ENCODE peak calls at places on chromosomes 4 and X, in five cellular contexts. R, P, V, I and A are unnamed samples.

GRCh38 chr4:131644619-131645018 is 1504.5 kb upstream of the PCDH10 start:
- DNase-seq in R (no peak), V (peak; percentile 4), I (no peak), P (no peak), A (peak; percentile 9)

GRCh38 chrX:102712216-102712966 is at the start of gene GPRASP2:
- DNase-seq in I (peak; percentile 69), R (no peak), V (peak; percentile 23), P (no peak), A (peak; percentile 34)

GRCh38 chr4:31334086-31334910 is 614.1 kb downstream of the PCDH7 start:
- DNase-seq in R (no peak), P (no peak), I (no peak), V (no peak), A (no peak)

GRCh38 chr4:101136373-101137370 is 210.7 kb downstream of the PPP3CA start:
- DNase-seq in R (no peak), V (no peak), P (no peak), I (no peak), A (no peak)

GRCh38 chr4:176270669-176271068 is 1.6 kb upstream of the ASB5 start:
- DNase-seq in R (no peak), I (peak; percentile 99), V (peak; percentile 100), P (no peak), A (peak; percentile 59)

GRCh38 chr4:92163348-92163747 is 140.4 kb upstream of the GRID2 start:
- DNase-seq in R (no peak), I (peak; percentile 22), V (no peak), P (no peak), A (no peak)

GRCh38 chr4:152942346-152942745 is 6.2 kb downstream of the FHDC1 start:
- DNase-seq in I (no peak), R (no peak), P (no peak), V (no peak), A (no peak)

GRCh38 chr4:120052840-120053239 is 13.8 kb downstream of the MAD2L1 start:
- DNase-seq in R (no peak), V (peak; percentile 94), I (peak; percentile 98), P (peak; percentile 63), A (peak; percentile 89)

GRCh38 chr4:106366026-106366425 is 2.6 kb downstream of the GIMD1 start:
- DNase-seq in R (no peak), I (peak; percentile 61), P (no peak), V (peak; percentile 89), A (no peak)

GRCh38 chr4:70991596-70991995 is 1.9 kb upstream of the DCK start:
- DNase-seq in V (no peak), I (no peak), P (no peak), R (no peak), A (no peak)

GRCh38 chr4:33088713-33089112 is 2368.5 kb downstream of the PCDH7 start:
- DNase-seq in R (no peak), I (peak; percentile 63), P (no peak), V (no peak), A (no peak)

GRCh38 chr4:15704145-15704544 is 1.3 kb downstream of the BST1 start:
- DNase-seq in P (no peak), I (no peak), R (no peak), V (no peak), A (no peak)

GRCh38 chr4:95268819-95269565 is 279.8 kb downstream of the UNC5C start:
- DNase-seq in R (no peak), V (peak; percentile 47), I (no peak), P (no peak), A (no peak)

GRCh38 chr4:88144866-88145300 is 13.6 kb downstream of the ABCG2 start:
- DNase-seq in V (no peak), I (no peak), P (no peak), R (no peak), A (no peak)

GRCh38 chrX:87409113-87409841 is 108.3 kb upstream of the KLHL4 start:
- DNase-seq in P (peak; percentile 46), I (peak; percentile 3), V (peak; percentile 94), R (peak; percentile 34), A (no peak)

GRCh38 chrX:143486105-143486504 is 31.2 kb downstream of the SPANXN3 start:
- DNase-seq in I (no peak), R (no peak), V (no peak), P (no peak), A (no peak)
- H3K27ac ChIP-seq in I (no peak overlapping the region), R (no peak overlapping the region), V (no peak overlapping the region), P (no peak overlapping the region), A (no peak overlapping the region)

GRCh38 chr4:37662306-37662705 is 23.9 kb downstream of the RELL1 start:
- DNase-seq in I (no peak), P (no peak), V (no peak), R (no peak), A (no peak)
- H3K27ac ChIP-seq in I (no peak overlapping the region), P (no peak overlapping the region), V (no peak overlapping the region), R (no peak overlapping the region), A (no peak overlapping the region)

GRCh38 chrX:497201-497710 is 110.5 kb upstream of the PPP2R3B start:
- DNase-seq in R (no peak), V (no peak), I (no peak), P (no peak), A (no peak)

GRCh38 chrX:500481-501010 is 113.8 kb upstream of the PPP2R3B start:
- DNase-seq in R (no peak), V (no peak), P (no peak), I (no peak), A (no peak)

GRCh38 chrX:499870-500364 is 113.2 kb upstream of the PPP2R3B start:
- DNase-seq in V (no peak), I (no peak), P (no peak), R (no peak), A (no peak)
- H3K27ac ChIP-seq in V (no peak overlapping the region), I (no peak overlapping the region), P (no peak overlapping the region), R (no peak overlapping the region), A (no peak overlapping the region)

GRCh38 chr4:107950746-107951540 is 19.6 kb downstream of the CYP2U1 start:
- DNase-seq in I (peak; percentile 53), V (peak; percentile 27), P (no peak), R (no peak), A (no peak)
- H3K27ac ChIP-seq in I (peak overlapping the region; percentile 48), V (peak overlapping the region; percentile 37), P (no peak overlapping the region), R (no peak overlapping the region), A (no peak overlapping the region)

DNA sequence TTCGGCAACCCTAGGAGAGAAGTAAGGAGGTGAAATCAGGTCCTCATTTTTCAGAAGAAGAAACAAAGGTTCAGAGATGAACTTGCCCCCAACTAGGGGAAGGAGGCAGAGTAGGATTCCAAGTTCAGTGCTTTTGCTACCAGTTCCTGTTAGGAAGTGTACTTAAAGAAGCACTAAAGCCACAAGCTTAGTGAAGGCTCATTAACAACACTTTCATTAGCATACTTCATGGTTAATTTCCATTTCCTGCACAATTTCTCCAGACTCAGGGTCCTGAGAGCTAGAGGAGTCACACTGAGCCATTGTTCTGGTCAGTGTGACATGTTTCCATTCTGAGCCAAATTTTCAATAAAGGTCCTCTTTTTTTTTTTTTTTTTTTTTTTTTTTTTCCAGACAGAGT is 52.0 kb downstream of the VSIG4 start:
- DNase-seq in V (no peak), I (no peak), P (no peak), R (no peak), A (peak; percentile 84)
- H3K27ac ChIP-seq in V (no peak overlapping the region), I (no peak overlapping the region), P (no peak overlapping the region), R (peak overlapping the region; percentile 83), A (peak overlapping the region; percentile 35)

GRCh38 chr4:164440196-164440595 is 313.7 kb upstream of the SMIM31 start:
- DNase-seq in V (peak; percentile 83), P (no peak), I (no peak), R (no peak), A (no peak)
- H3K27ac ChIP-seq in V (no peak overlapping the region), P (no peak overlapping the region), I (no peak overlapping the region), R (no peak overlapping the region), A (peak overlapping the region; percentile 44)

GRCh38 chr4:38422850-38423249 is 241.1 kb upstream of the KLF3 start:
- DNase-seq in I (no peak), P (no peak), R (no peak), V (no peak), A (no peak)
- H3K27ac ChIP-seq in I (no peak overlapping the region), P (no peak overlapping the region), R (no peak overlapping the region), V (no peak overlapping the region), A (no peak overlapping the region)

DNA sequence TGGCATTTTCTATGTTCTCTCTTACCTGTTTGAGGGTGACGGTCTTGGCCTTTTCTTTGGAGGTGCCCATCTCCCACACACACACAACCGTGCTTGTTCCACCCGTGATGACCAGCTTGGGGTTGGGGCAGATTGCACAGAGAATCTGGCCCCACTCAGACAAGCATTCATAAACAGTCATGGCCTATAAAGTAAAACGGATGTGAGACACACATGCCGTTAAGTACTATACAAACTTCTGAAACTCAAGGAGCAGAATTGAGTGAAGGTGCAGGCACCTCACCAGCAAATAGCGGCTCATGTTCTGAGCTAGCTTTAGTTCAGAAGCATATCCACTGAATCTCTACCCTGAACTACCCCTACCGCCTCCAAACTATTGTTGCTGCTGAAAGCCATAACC is 107.6 kb downstream of the CDS1 start:
- DNase-seq in R (no peak), V (no peak), P (no peak), I (peak; percentile 1), A (no peak)
- H3K27ac ChIP-seq in R (peak overlapping the region; percentile 27), V (peak overlapping the region; percentile 50), P (no peak overlapping the region), I (peak overlapping the region; percentile 66), A (no peak overlapping the region)